ENCODE peak calls at places on chromosomes 1 and 21, in seven cellular contexts. L is stimulated activated CD4-positive, alpha-beta T cell treated with anti-CD3 and anti-CD28 coated beads, Interleukin-15, amount 100 ng/mL, for 1 hour; N is tibial artery; K is cerebellar cortex; X is NCI-H2081; R is activated T-cell treated with anti-CD3 and anti-CD28 coated beads, Interleukin-2, amount 50 U/mL, for 72 hours; G is RWPE1. Q is an unnamed sample.

GRCh38 chr1:66380452-66381212 is 153.3 kb upstream of the SGIP1 start:
- DNase-seq in G (no peak), R (peak), N (no peak), X (no peak), L (no peak), K (no peak), Q (no peak)

GRCh38 chr1:230986976-230987375 is 8.1 kb downstream of the ARV1 start:
- DNase-seq in R (no peak), K (no peak), N (no peak), X (no peak), G (peak), L (no peak), Q (no peak)

GRCh38 chr1:211648980-211649934 is 26.2 kb downstream of the NEK2 start:
- DNase-seq in L (no peak), X (no peak), N (no peak), K (peak), G (no peak), R (peak), Q (no peak)

GRCh38 chr1:173163209-173163608 is 43.9 kb downstream of the TNFSF4 start:
- DNase-seq in N (no peak), X (no peak), K (no peak), L (no peak), G (no peak), R (no peak), Q (no peak)

GRCh38 chr1:32372149-32372756 is 9.9 kb downstream of the TSSK3 start:
- DNase-seq in G (no peak), K (no peak), L (no peak), N (no peak), X (no peak), R (peak), Q (no peak)

GRCh38 chr21:14755086-14755485 is 209.0 kb upstream of the SAMSN1 start:
- DNase-seq in G (no peak), N (no peak), K (no peak), R (no peak), L (no peak), X (no peak), Q (no peak)

GRCh38 chr1:116725798-116726197 is 28.4 kb upstream of the CD2 start:
- DNase-seq in X (no peak), L (no peak), R (no peak), K (no peak), G (no peak), N (no peak), Q (no peak)

GRCh38 chr1:60126733-60127132 is 53.2 kb upstream of the C1orf87 start:
- DNase-seq in R (no peak), L (no peak), N (no peak), G (no peak), X (no peak), K (peak), Q (peak)

GRCh38 chr1:161930064-161930463 is 93.6 kb downstream of the OLFML2B start:
- DNase-seq in N (no peak), R (no peak), K (no peak), X (no peak), L (no peak), G (no peak), Q (no peak)

GRCh38 chr1:96236156-96236739 is 485.3 kb upstream of the PTBP2 start:
- DNase-seq in N (no peak), L (no peak), K (peak), G (peak), X (peak), R (peak), Q (peak)

GRCh38 chr1:229354226-229354625 is 11.4 kb upstream of the CCSAP start:
- DNase-seq in G (no peak), R (no peak), L (no peak), X (no peak), N (no peak), K (no peak), Q (no peak)

GRCh38 chr1:205229916-205230700 is 2.4 kb downstream of the TMCC2 start:
- DNase-seq in K (peak), G (no peak), L (no peak), X (peak), N (no peak), R (no peak), Q (peak)

GRCh38 chr1:221437924-221438323 is 304.0 kb downstream of the DUSP10 start:
- DNase-seq in N (no peak), K (no peak), X (no peak), G (no peak), L (no peak), R (no peak), Q (no peak)

GRCh38 chr1:220307528-220308100 is 35.4 kb upstream of the RAB3GAP2 start:
- DNase-seq in G (no peak), L (no peak), N (no peak), K (no peak), X (no peak), R (no peak), Q (no peak)

GRCh38 chr1:5991784-5992033 is 516 bp downstream of the NPHP4 start:
- DNase-seq in G (peak), X (no peak), R (peak), L (no peak), K (no peak), N (no peak), Q (no peak)

GRCh38 chr1:17755120-17755519 is at the start of gene ACTL8:
- DNase-seq in K (no peak), G (no peak), L (no peak), N (no peak), X (no peak), R (no peak), Q (no peak)

GRCh38 chr1:182206628-182207239 is 145.2 kb upstream of the ZNF648 start:
- DNase-seq in G (no peak), N (peak), L (no peak), X (no peak), K (no peak), R (no peak), Q (no peak)

GRCh38 chr21:44699502-44700001 is 2.6 kb downstream of the KRTAP10-12 start:
- DNase-seq in R (no peak), N (peak), G (no peak), K (no peak), L (no peak), X (no peak), Q (no peak)

GRCh38 chr1:229874609-229875008 is 192.4 kb upstream of the GALNT2 start:
- DNase-seq in G (no peak), R (peak), L (no peak), N (no peak), K (no peak), X (no peak), Q (no peak)

GRCh38 chr1:47179988-47180563 is 9.8 kb downstream of the PDZK1IP1 start:
- DNase-seq in N (no peak), R (no peak), K (no peak), X (no peak), L (no peak), G (no peak), Q (no peak)

GRCh38 chr1:162951553-162952315 is 90.8 kb upstream of the CCDC190 start:
- DNase-seq in G (no peak), X (no peak), R (no peak), L (no peak), N (no peak), K (no peak), Q (no peak)

GRCh38 chr1:201408176-201408814 is 9.2 kb upstream of the LAD1 start:
- DNase-seq in X (peak), R (peak), N (peak), K (peak), L (peak), G (peak), Q (peak)

GRCh38 chr1:179082308-179083030 is 599 bp downstream of the TOR3A start:
- DNase-seq in R (peak), X (peak), N (no peak), K (peak), L (no peak), G (peak), Q (no peak)

GRCh38 chr1:204148098-204148406 is 3.8 kb downstream of the ETNK2 start:
- DNase-seq in N (no peak), G (no peak), K (no peak), L (no peak), R (no peak), X (no peak), Q (no peak)

GRCh38 chr1:63063367-63063766 is 259.0 kb upstream of the FOXD3 start:
- DNase-seq in G (no peak), N (no peak), L (no peak), R (no peak), K (no peak), X (no peak), Q (no peak)

GRCh38 chr1:208089971-208090755 is 154.0 kb downstream of the PLXNA2 start:
- DNase-seq in G (no peak), R (no peak), N (no peak), L (no peak), X (no peak), K (peak), Q (no peak)

GRCh38 chr1:118788372-118788955 is 199.7 kb downstream of the TBX15 start:
- DNase-seq in X (peak), G (no peak), K (no peak), N (no peak), L (no peak), R (no peak), Q (peak)

GRCh38 chr21:19326581-19327319 is 923.2 kb upstream of the TMPRSS15 start:
- DNase-seq in N (no peak), G (no peak), X (no peak), K (no peak), R (no peak), L (no peak), Q (no peak)

GRCh38 chr1:41576206-41576605 is 91.7 kb upstream of the EDN2 start:
- DNase-seq in K (no peak), L (no peak), R (no peak), X (no peak), G (no peak), N (no peak), Q (no peak)

GRCh38 chr1:11535761-11536572 is 57.0 kb downstream of the DISP3 start:
- DNase-seq in G (peak), N (no peak), R (no peak), X (no peak), L (no peak), K (no peak), Q (no peak)

GRCh38 chr1:97942161-97943123 is 21.6 kb upstream of the DPYD start:
- DNase-seq in R (no peak), K (no peak), X (no peak), G (no peak), N (no peak), L (no peak), Q (no peak)

GRCh38 chr21:42403611-42404231 is at the start of gene UBASH3A:
- DNase-seq in N (no peak), G (no peak), L (no peak), R (peak), X (no peak), K (no peak), Q (no peak)

GRCh38 chr1:43994071-43994470 is 2.7 kb downstream of the CCDC24 start:
- DNase-seq in G (no peak), L (no peak), K (no peak), N (no peak), X (no peak), R (no peak), Q (no peak)

GRCh38 chr1:23546897-23547596 is 12.3 kb downstream of the ID3 start:
- DNase-seq in K (peak), R (no peak), N (no peak), G (no peak), L (no peak), X (no peak), Q (no peak)

GRCh38 chr1:6489799-6490180 is 1.7 kb downstream of the PLEKHG5 start:
- DNase-seq in R (peak), N (peak), K (peak), X (peak), L (peak), G (peak), Q (peak)

GRCh38 chr1:243727503-243728191 is 122.4 kb downstream of the AKT3 start:
- DNase-seq in L (no peak), R (no peak), N (no peak), G (no peak), X (no peak), K (no peak), Q (no peak)

GRCh38 chr21:43997766-43998742 is 14.1 kb upstream of the TRAPPC10 start:
- DNase-seq in R (no peak), G (no peak), X (no peak), K (no peak), L (no peak), N (no peak), Q (no peak)